ENCODE peak calls at places on chromosomes 13 and 19, in four cellular contexts. J, Z, P and N are unnamed samples.

GRCh38 chr19:17441241-17442135 is 7.0 kb downstream of the TMEM221 start:
- DNase-seq in J (no peak), Z (no peak), P (no peak), N (no peak)

GRCh38 chr19:45492627-45493470 is 4.0 kb downstream of the RTN2 start:
- DNase-seq in J (peak; percentile 80), Z (no peak), P (peak; percentile 67), N (no peak)

GRCh38 chr19:13154241-13154778 is 4.1 kb downstream of the IER2 start:
- DNase-seq in J (peak; percentile 95), Z (peak; percentile 92), P (peak; percentile 96), N (peak; percentile 94)

GRCh38 chr19:40613669-40614594 is 12.8 kb downstream of the LTBP4 start:
- DNase-seq in J (peak; percentile 72), Z (peak; percentile 85), P (peak; percentile 91), N (peak; percentile 89)

GRCh38 chr13:37651891-37652290 is 53.3 kb upstream of the POSTN start:
- DNase-seq in J (no peak), Z (no peak), P (no peak), N (no peak)

GRCh38 chr19:45934551-45935230 is 20.1 kb upstream of the NANOS2 start:
- DNase-seq in J (no peak), Z (no peak), P (no peak), N (no peak)

GRCh38 chr13:22198001-22198400 is 527.1 kb downstream of the FGF9 start:
- DNase-seq in J (no peak), Z (peak; percentile 16), P (no peak), N (peak; percentile 34)

GRCh38 chr19:18771328-18772242 is 19.5 kb downstream of the COMP start:
- DNase-seq in J (no peak), Z (no peak), P (no peak), N (no peak)

GRCh38 chr19:5927439-5927821 is 13.4 kb downstream of the CAPS start:
- DNase-seq in J (no peak), Z (no peak), P (no peak), N (no peak)

GRCh38 chr19:39434123-39435076 is 1.3 kb downstream of the RPS16 start:
- DNase-seq in J (no peak), Z (no peak), P (no peak), N (no peak)

GRCh38 chr13:41813426-41813825 is 147.5 kb downstream of the VWA8 start:
- DNase-seq in J (peak; percentile 66), Z (no peak), P (no peak), N (no peak)

GRCh38 chr13:61727714-61728275 is 312.1 kb upstream of the PCDH20 start:
- DNase-seq in J (no peak), Z (no peak), P (no peak), N (no peak)

GRCh38 chr13:41942462-41943094 is 18.3 kb downstream of the VWA8 start:
- DNase-seq in J (peak; percentile 74), Z (no peak), P (no peak), N (no peak)

GRCh38 chr13:99988469-99989375 is 7.1 kb downstream of the ZIC2 start:
- DNase-seq in J (no peak), Z (no peak), P (no peak), N (peak; percentile 58)

GRCh38 chr19:38417544-38418506 is 8.2 kb downstream of the RASGRP4 start:
- DNase-seq in J (no peak), Z (peak; percentile 11), P (peak; percentile 46), N (peak; percentile 65)

GRCh38 chr19:812049-812816 is 9.5 kb downstream of the PLPPR3 start:
- DNase-seq in J (no peak), Z (no peak), P (peak; percentile 40), N (no peak)

GRCh38 chr19:44850641-44851109 is 4.6 kb downstream of the NECTIN2 start:
- DNase-seq in J (no peak), Z (no peak), P (peak; percentile 68), N (no peak)

GRCh38 chr19:21087871-21088270 is 5.9 kb downstream of the ZNF714 start:
- DNase-seq in J (no peak), Z (no peak), P (no peak), N (no peak)

GRCh38 chr13:79194272-79194671 is 211.8 kb downstream of the RBM26 start:
- DNase-seq in J (no peak), Z (no peak), P (no peak), N (no peak)

GRCh38 chr19:11450570-11451326 is 15.3 kb downstream of the PRKCSH start:
- DNase-seq in J (no peak), Z (no peak), P (no peak), N (no peak)

GRCh38 chr19:42066075-42066754 is 3.8 kb downstream of the GRIK5 start:
- DNase-seq in J (peak; percentile 19), Z (no peak), P (no peak), N (no peak)

DNA sequence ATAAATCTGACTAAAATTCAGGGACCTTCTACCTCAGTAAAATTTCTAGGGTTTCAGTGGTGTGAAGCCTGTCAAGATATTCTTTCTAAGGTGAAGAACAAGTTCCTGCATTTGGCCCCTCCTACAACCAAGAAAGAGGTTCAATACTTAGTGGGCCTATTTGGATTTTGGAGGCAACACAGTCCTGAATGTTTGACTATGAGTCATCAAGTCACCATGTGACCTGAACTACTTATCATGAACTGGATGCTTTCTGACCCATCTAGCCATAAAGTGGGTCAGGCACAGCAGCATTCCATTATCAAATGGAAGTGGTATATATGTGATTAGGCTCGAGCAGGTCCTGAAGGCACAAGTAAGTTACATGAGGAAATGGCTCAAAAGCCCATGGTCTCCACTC is 163.0 kb upstream of the IRS2 start:
- DNase-seq in J (peak; percentile 23), Z (no peak), P (no peak), N (no peak)
- TF ChIP-seq POLR2A in J (no peak), Z (no peak), P (no peak), N (no peak)

DNA sequence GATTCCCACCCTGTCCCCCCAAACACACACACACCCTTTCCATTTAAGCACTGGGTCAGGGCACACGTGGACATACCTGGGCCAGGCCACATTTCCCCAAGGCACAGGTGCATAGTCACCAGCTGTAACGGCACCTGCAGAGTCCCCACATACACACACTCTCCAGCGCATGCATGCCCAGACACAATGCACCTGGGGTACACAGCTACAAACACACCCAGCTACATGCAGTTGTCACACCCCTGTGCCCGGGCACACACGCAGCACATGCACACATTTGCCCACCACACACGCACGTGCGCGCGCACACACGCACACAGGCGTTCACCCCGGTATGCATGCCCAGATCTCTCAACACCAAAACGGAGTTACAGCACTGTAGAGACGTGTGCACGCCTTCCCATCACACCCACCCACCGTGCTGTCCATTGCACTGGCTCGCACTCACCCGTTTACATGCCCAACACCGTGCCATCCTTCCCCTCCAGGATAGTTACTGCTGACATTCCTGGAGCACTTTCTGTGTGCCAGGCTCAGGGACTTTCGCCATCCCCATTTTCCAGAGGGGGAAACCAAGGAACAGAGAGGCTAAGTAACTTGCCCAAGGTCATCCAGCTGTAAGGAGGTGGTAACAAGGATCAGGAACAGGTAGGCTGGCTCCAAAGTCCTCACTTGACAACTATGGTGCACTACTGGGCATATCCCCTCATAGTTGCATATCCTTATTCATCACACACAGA is 749 bp upstream of the SHANK1 start:
- DNase-seq in J (no peak), Z (no peak), P (no peak), N (no peak)
- H3K4me3 ChIP-seq in J (no peak overlapping the region), Z (no peak overlapping the region), P (no peak overlapping the region), N (no peak overlapping the region)

GRCh38 chr19:7830823-7831222 is 805 bp downstream of the EVI5L start:
- DNase-seq in J (no peak), Z (no peak), P (no peak), N (no peak)

GRCh38 chr19:7830272-7830771 is 304 bp downstream of the EVI5L start:
- DNase-seq in J (no peak), Z (no peak), P (peak; percentile 42), N (no peak)

GRCh38 chr19:7832009-7832408 is 2.0 kb downstream of the EVI5L start:
- DNase-seq in J (no peak), Z (no peak), P (no peak), N (no peak)

GRCh38 chr19:7832781-7833180 is 2.8 kb downstream of the EVI5L start:
- DNase-seq in J (no peak), Z (no peak), P (no peak), N (no peak)

DNA sequence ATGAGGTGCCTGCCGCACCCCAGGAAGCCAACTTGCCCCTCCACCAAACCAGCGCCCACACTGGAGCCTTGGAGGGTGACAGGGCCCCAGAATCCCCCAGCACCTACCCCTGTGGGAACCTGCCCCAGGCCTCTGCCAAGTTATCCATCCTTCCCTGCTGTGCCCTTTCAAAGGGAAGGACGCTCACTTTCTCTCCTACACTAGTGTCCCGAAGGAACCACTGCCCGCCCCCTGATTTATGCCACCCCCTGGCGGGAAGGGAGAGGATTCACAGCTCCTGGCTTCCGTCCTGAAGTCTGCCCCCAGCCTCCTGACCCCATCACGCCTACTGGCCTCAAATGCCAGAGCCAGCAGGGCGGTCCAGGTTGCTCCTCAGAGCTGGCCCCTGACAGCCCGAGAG is 1.4 kb downstream of the EVI5L start:
- DNase-seq in J (peak; percentile 34), Z (no peak), P (no peak), N (no peak)
- TF ChIP-seq CTCF in J (peak; percentile 47), Z (no peak), P (no peak), N (no peak)

GRCh38 chr13:48233097-48233885 is at the start of gene ITM2B:
- DNase-seq in J (peak; percentile 65), Z (peak; percentile 62), P (peak; percentile 83), N (no peak)
- TF ChIP-seq POLR2A in J (peak; percentile 86), Z (peak; percentile 88), P (peak; percentile 93), N (peak; percentile 71)

GRCh38 chr19:43640424-43640757 is 741 bp upstream of the CADM4 start:
- DNase-seq in J (no peak), Z (no peak), P (no peak), N (no peak)
- H3K4me3 ChIP-seq in J (peak overlapping the region; percentile 64), Z (peak overlapping the region; percentile 47), P (no peak overlapping the region), N (no peak overlapping the region)

GRCh38 chr19:19823916-19824315 is 2.4 kb upstream of the ZNF506 start:
- DNase-seq in J (no peak), Z (no peak), P (no peak), N (no peak)

GRCh38 chr19:19817357-19817756 is 4.2 kb downstream of the ZNF506 start:
- DNase-seq in J (no peak), Z (no peak), P (no peak), N (no peak)

GRCh38 chr19:19820774-19821315 is 705 bp downstream of the ZNF506 start:
- DNase-seq in J (no peak), Z (no peak), P (no peak), N (no peak)

GRCh38 chr19:19822148-19822429 is 539 bp upstream of the ZNF506 start:
- DNase-seq in J (no peak), Z (no peak), P (no peak), N (no peak)

GRCh38 chr19:19821366-19822147 is at the start of gene ZNF506:
- DNase-seq in J (peak; percentile 92), Z (peak; percentile 100), P (peak; percentile 100), N (peak; percentile 99)
- TF ChIP-seq CTCF in J (no peak), Z (no peak), P (no peak), N (no peak)